ENCODE peak calls at places on chromosomes 16 and 17, in seven cellular contexts. One of them, this sample, is unnamed.

GRCh38 chr17:44108440-44109311 is 14.8 kb downstream of the HDAC5 start:
- DNase-seq in ovary: peak
- DNase-seq in tibial artery: peak
- DNase-seq in globus pallidus: no peak
- DNase-seq in stimulated activated CD4-positive, alpha-beta T cell treated with anti-CD3 and anti-CD28 coated beads, Interleukin-2, amount 100 ng/mL, for 24 hours: no peak
- DNase-seq in effector CD4-positive, alpha-beta T cell: no peak
- DNase-seq in adipocyte: peak
- DNase-seq in this sample: no peak

GRCh38 chr16:84507011-84507982 is 2.8 kb upstream of the MEAK7 start:
- DNase-seq in globus pallidus: no peak
- DNase-seq in adipocyte: no peak
- DNase-seq in effector CD4-positive, alpha-beta T cell: no peak
- DNase-seq in stimulated activated CD4-positive, alpha-beta T cell treated with anti-CD3 and anti-CD28 coated beads, Interleukin-2, amount 100 ng/mL, for 24 hours: no peak
- DNase-seq in tibial artery: no peak
- DNase-seq in ovary: peak
- DNase-seq in this sample: no peak

GRCh38 chr17:4032245-4032644 is 68.0 kb upstream of the ATP2A3 start:
- DNase-seq in adipocyte: no peak
- DNase-seq in globus pallidus: no peak
- DNase-seq in stimulated activated CD4-positive, alpha-beta T cell treated with anti-CD3 and anti-CD28 coated beads, Interleukin-2, amount 100 ng/mL, for 24 hours: no peak
- DNase-seq in ovary: no peak
- DNase-seq in effector CD4-positive, alpha-beta T cell: no peak
- DNase-seq in tibial artery: no peak
- DNase-seq in this sample: no peak

GRCh38 chr16:58292886-58293285 is 1.9 kb downstream of the PRSS54 start:
- DNase-seq in stimulated activated CD4-positive, alpha-beta T cell treated with anti-CD3 and anti-CD28 coated beads, Interleukin-2, amount 100 ng/mL, for 24 hours: no peak
- DNase-seq in ovary: no peak
- DNase-seq in globus pallidus: no peak
- DNase-seq in adipocyte: no peak
- DNase-seq in tibial artery: no peak
- DNase-seq in effector CD4-positive, alpha-beta T cell: no peak
- DNase-seq in this sample: no peak

GRCh38 chr17:75366432-75366831 is 39.0 kb downstream of the GRB2 start:
- DNase-seq in effector CD4-positive, alpha-beta T cell: no peak
- DNase-seq in ovary: no peak
- DNase-seq in globus pallidus: no peak
- DNase-seq in tibial artery: no peak
- DNase-seq in stimulated activated CD4-positive, alpha-beta T cell treated with anti-CD3 and anti-CD28 coated beads, Interleukin-2, amount 100 ng/mL, for 24 hours: no peak
- DNase-seq in adipocyte: no peak
- DNase-seq in this sample: no peak

GRCh38 chr17:1227917-1228751 is 42.1 kb upstream of the BHLHA9 start:
- DNase-seq in globus pallidus: no peak
- DNase-seq in ovary: peak
- DNase-seq in adipocyte: no peak
- DNase-seq in tibial artery: peak
- DNase-seq in stimulated activated CD4-positive, alpha-beta T cell treated with anti-CD3 and anti-CD28 coated beads, Interleukin-2, amount 100 ng/mL, for 24 hours: no peak
- DNase-seq in effector CD4-positive, alpha-beta T cell: no peak
- DNase-seq in this sample: no peak

GRCh38 chr16:11949527-11949926 is 7.7 kb upstream of the NPIPB2 start:
- DNase-seq in ovary: no peak
- DNase-seq in adipocyte: peak
- DNase-seq in globus pallidus: peak
- DNase-seq in effector CD4-positive, alpha-beta T cell: no peak
- DNase-seq in tibial artery: no peak
- DNase-seq in stimulated activated CD4-positive, alpha-beta T cell treated with anti-CD3 and anti-CD28 coated beads, Interleukin-2, amount 100 ng/mL, for 24 hours: peak
- DNase-seq in this sample: no peak

GRCh38 chr17:17809527-17810373 is 27.0 kb downstream of the SREBF1 start:
- DNase-seq in ovary: peak
- DNase-seq in effector CD4-positive, alpha-beta T cell: no peak
- DNase-seq in globus pallidus: no peak
- DNase-seq in stimulated activated CD4-positive, alpha-beta T cell treated with anti-CD3 and anti-CD28 coated beads, Interleukin-2, amount 100 ng/mL, for 24 hours: no peak
- DNase-seq in adipocyte: no peak
- DNase-seq in tibial artery: peak
- DNase-seq in this sample: no peak

GRCh38 chr17:21511368-21512195 is 135.4 kb downstream of the KCNJ12 start:
- DNase-seq in globus pallidus: peak
- DNase-seq in tibial artery: peak
- DNase-seq in adipocyte: peak
- DNase-seq in stimulated activated CD4-positive, alpha-beta T cell treated with anti-CD3 and anti-CD28 coated beads, Interleukin-2, amount 100 ng/mL, for 24 hours: peak
- DNase-seq in ovary: peak
- DNase-seq in effector CD4-positive, alpha-beta T cell: peak
- DNase-seq in this sample: peak

GRCh38 chr16:89319628-89319882 is 102.1 kb downstream of the ZNF778 start:
- DNase-seq in globus pallidus: no peak
- DNase-seq in effector CD4-positive, alpha-beta T cell: no peak
- DNase-seq in stimulated activated CD4-positive, alpha-beta T cell treated with anti-CD3 and anti-CD28 coated beads, Interleukin-2, amount 100 ng/mL, for 24 hours: no peak
- DNase-seq in adipocyte: no peak
- DNase-seq in tibial artery: no peak
- DNase-seq in ovary: no peak
- DNase-seq in this sample: no peak

This sample was measured in foreskin melanocyte.